ENCODE peak calls at places on chromosomes 3 and 15, in eight cellular contexts. D is CD8-positive, alpha-beta T cell; K is mammary epithelial cell; I is colonic mucosa; G is heart left ventricle; R is tibial artery; C is neuronal stem cell; X is astrocyte. F is an unnamed sample. For H3K27me3 and H3K4me1, the result is how much of the 10 kb centered on the place peaks cover.

GRCh38 chr3:43762486-43762885 is 71.7 kb downstream of the ABHD5 start:
- DNase-seq in D (no peak), K (no peak), I (no peak), G (no peak), R (no peak), C (no peak), X (no peak), F (no peak)

GRCh38 chr3:40845447-40845846 is 320.7 kb downstream of the ZNF621 start:
- DNase-seq in D (no peak), K (peak), I (no peak), G (no peak), R (no peak), C (no peak), X (no peak), F (no peak)

GRCh38 chr15:94582368-94582767 is 351.0 kb downstream of the MCTP2 start:
- DNase-seq in D (no peak), K (peak), I (peak), G (peak), R (no peak), C (peak), X (no peak), F (no peak)

GRCh38 chr3:132624790-132625189 is 27.7 kb downstream of the ACKR4 start:
- DNase-seq in D (no peak), K (no peak), I (no peak), G (no peak), R (no peak), C (no peak), X (no peak), F (no peak)

GRCh38 chr3:46578973-46579755 is 13.1 kb upstream of the LRRC2 start:
- DNase-seq in D (no peak), K (no peak), I (peak), G (no peak), R (no peak), C (no peak), X (no peak), F (no peak)

GRCh38 chr3:104349836-104350235 is 1016.9 kb upstream of the ALCAM start:
- DNase-seq in D (no peak), K (no peak), I (no peak), G (no peak), R (no peak), C (no peak), X (no peak), F (no peak)

GRCh38 chr3:43773273-43774104 is 82.8 kb downstream of the ABHD5 start:
- DNase-seq in D (no peak), K (no peak), I (no peak), G (peak), R (peak), C (no peak), X (no peak), F (no peak)

GRCh38 chr15:41561777-41562145 is 2.7 kb downstream of the TYRO3 start:
- DNase-seq in D (no peak), K (no peak), I (no peak), G (peak), R (no peak), C (peak), X (peak), F (no peak)

GRCh38 chr3:124360140-124360539 is 368.2 kb upstream of the ROPN1 start:
- DNase-seq in D (no peak), K (no peak), I (no peak), G (no peak), R (no peak), C (no peak), X (peak), F (no peak)

GRCh38 chr3:129975332-129976090 is 991 bp downstream of the TRH start:
- DNase-seq in D (no peak), K (no peak), I (no peak), G (no peak), R (peak), C (no peak), X (no peak), F (no peak)

GRCh38 chr15:40739854-40740253 is 15.2 kb downstream of the RMDN3 start:
- DNase-seq in D (no peak), K (no peak), I (no peak), G (no peak), R (no peak), C (no peak), X (no peak), F (no peak)

GRCh38 chr3:33063651-33064051 is 33.3 kb downstream of the GLB1 start:
- DNase-seq in D (no peak), K (no peak), I (no peak), G (no peak), R (no peak), C (no peak), X (peak), F (no peak)

GRCh38 chr15:87626835-87627234 is 629.7 kb downstream of the NTRK3 start:
- DNase-seq in D (no peak), K (no peak), I (no peak), G (no peak), R (no peak), C (no peak), X (no peak), F (no peak)

GRCh38 chr15:62853833-62854210 is 188.7 kb upstream of the TPM1 start:
- DNase-seq in D (no peak), K (peak), I (no peak), G (no peak), R (no peak), C (no peak), X (no peak), F (no peak)

GRCh38 chr3:37702478-37703154 is 159.1 kb upstream of the CTDSPL start:
- DNase-seq in D (no peak), K (no peak), I (no peak), G (no peak), R (no peak), C (no peak), X (no peak), F (no peak)

GRCh38 chr3:125374501-125374995 is 577 bp downstream of the ZNF148 start:
- DNase-seq in D (no peak), K (peak), I (peak), G (peak), R (peak), C (peak), X (peak), F (no peak)

GRCh38 chr3:61005591-61005990 is 245.7 kb downstream of the FHIT start:
- DNase-seq in D (no peak), K (no peak), I (no peak), G (no peak), R (no peak), C (no peak), X (no peak), F (no peak)

GRCh38 chr3:149839874-149840273 is 26.9 kb downstream of the RNF13 start:
- DNase-seq in D (no peak), K (peak), I (no peak), G (no peak), R (no peak), C (no peak), X (no peak), F (no peak)

GRCh38 chr3:128310286-128311058 is 156.2 kb downstream of the DNAJB8 start:
- DNase-seq in D (no peak), K (no peak), I (no peak), G (peak), R (no peak), C (no peak), X (no peak), F (peak)

GRCh38 chr3:131526801-131527347 is 24.1 kb upstream of the MRPL3 start:
- DNase-seq in D (no peak), K (peak), I (peak), G (peak), R (no peak), C (peak), X (peak), F (no peak)

GRCh38 chr3:10530241-10530640 is 24.9 kb upstream of the ATP2B2 start:
- DNase-seq in D (no peak), K (no peak), I (no peak), G (peak), R (no peak), C (no peak), X (no peak), F (peak)

GRCh38 chr3:47663630-47664240 is 85.1 kb upstream of the CSPG5 start:
- DNase-seq in D (no peak), K (no peak), I (no peak), G (no peak), R (no peak), C (no peak), X (no peak), F (no peak)

DNA sequence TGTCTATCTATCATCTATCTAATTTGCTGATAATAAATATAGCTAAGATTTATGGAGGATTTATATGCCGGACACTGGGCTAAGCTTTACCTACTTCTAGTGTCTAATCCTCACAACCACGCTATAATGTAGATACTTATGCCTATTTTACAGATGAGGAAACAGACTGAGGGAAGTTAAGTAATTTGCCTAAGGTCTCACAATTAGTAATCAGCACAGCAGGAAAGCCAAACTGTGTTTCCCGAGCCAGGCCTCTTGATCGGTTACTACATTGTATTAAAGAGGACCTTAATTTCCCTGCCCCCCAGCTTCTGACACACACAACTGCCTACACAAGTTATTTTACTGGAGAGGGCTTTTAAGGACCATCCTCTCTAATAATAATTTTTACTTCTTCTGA is 40.9 kb downstream of the ONECUT1 start:
- DNase-seq in D (no peak), K (no peak), I (no peak), G (no peak), R (no peak), C (no peak), X (no peak), F (no peak)
- H3K27me3 ChIP-seq in D (under half), K (under half), I (under half), G (half or more), R (under half), C (under half), X (under half), F (under half)

GRCh38 chr3:24363242-24363641 is 131.4 kb downstream of the THRB start:
- DNase-seq in D (no peak), K (no peak), I (no peak), G (no peak), R (no peak), C (no peak), X (no peak), F (no peak)
- H3K27ac ChIP-seq in D (no peak), K (no peak), I (no peak), G (no peak), R (peak), C (no peak), X (no peak), F (no peak)

GRCh38 chr15:65839354-65839901 is 29.9 kb upstream of the RAB11A start:
- DNase-seq in D (no peak), K (no peak), I (no peak), G (no peak), R (no peak), C (no peak), X (no peak), F (no peak)
- H3K4me1 ChIP-seq in D (under half), K (under half), I (under half), G (under half), R (under half), C (under half), X (under half), F (under half)

GRCh38 chr15:38611228-38611627 is 46.6 kb upstream of the RASGRP1 start:
- DNase-seq in D (no peak), K (no peak), I (no peak), G (no peak), R (no peak), C (no peak), X (no peak), F (no peak)
- H3K27me3 ChIP-seq in D (under half), K (under half), I (under half), G (under half), R (under half), C (under half), X (under half), F (under half)

GRCh38 chr15:61030451-61030850 is 198.7 kb downstream of the RORA start:
- DNase-seq in D (no peak), K (no peak), I (no peak), G (no peak), R (no peak), C (no peak), X (no peak), F (no peak)

GRCh38 chr15:61025746-61026256 is 203.3 kb downstream of the RORA start:
- DNase-seq in D (no peak), K (no peak), I (no peak), G (no peak), R (no peak), C (no peak), X (no peak), F (no peak)

GRCh38 chr15:61028427-61028826 is 200.7 kb downstream of the RORA start:
- DNase-seq in D (no peak), K (no peak), I (no peak), G (no peak), R (no peak), C (no peak), X (no peak), F (no peak)

DNA sequence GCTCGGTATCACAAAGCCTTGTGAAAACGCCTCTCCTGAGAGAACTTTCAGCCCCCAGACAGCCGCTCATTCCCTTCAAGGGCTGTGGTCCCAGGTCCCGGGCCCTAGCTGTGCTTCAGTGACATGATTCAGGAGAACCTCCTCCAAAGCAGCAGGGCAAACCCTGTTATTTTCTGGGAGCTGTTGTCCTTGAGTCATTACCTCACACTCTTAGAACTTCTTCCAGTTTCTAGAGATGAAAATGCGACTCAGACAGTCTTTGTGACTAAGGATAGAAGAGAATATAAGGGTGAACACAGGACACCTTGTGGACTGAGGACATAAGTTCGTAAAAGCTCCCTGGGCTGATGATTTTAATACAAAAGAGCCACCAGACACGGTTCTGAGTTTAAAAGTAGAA is 203.8 kb downstream of the RORA start:
- DNase-seq in D (no peak), K (no peak), I (no peak), G (no peak), R (no peak), C (no peak), X (no peak), F (no peak)
- H3K27ac ChIP-seq in D (no peak), K (no peak), I (no peak), G (no peak), R (peak), C (no peak), X (no peak), F (no peak)